ENCODE peak calls at places on chromosomes 3 and 15, in five cellular contexts. P, O, A, G and B are unnamed samples.

GRCh38 chr3:194189243-194189791 is 53.4 kb downstream of the HES1 start:
- DNase-seq in P (no peak), G (peak; percentile 70), O (no peak), A (no peak), B (no peak)

GRCh38 chr3:135558150-135558549 is 407.4 kb upstream of the PPP2R3A start:
- DNase-seq in O (no peak), G (no peak), A (no peak), P (no peak), B (no peak)

GRCh38 chr3:31829011-31829410 is 152.1 kb downstream of the OSBPL10 start:
- DNase-seq in O (no peak), G (no peak), P (no peak), A (no peak), B (no peak)

GRCh38 chr3:14301558-14301957 is 100.8 kb upstream of the SLC6A6 start:
- DNase-seq in O (peak; percentile 67), P (no peak), A (no peak), G (no peak), B (no peak)

GRCh38 chr3:126208618-126209256 is 28.4 kb upstream of the ALDH1L1 start:
- DNase-seq in O (peak; percentile 62), A (peak; percentile 69), G (peak; percentile 93), P (no peak), B (no peak)

GRCh38 chr3:28317438-28318022 is 31.0 kb upstream of the ZCWPW2 start:
- DNase-seq in O (no peak), G (peak; percentile 51), P (no peak), A (peak; percentile 43), B (peak; percentile 35)

GRCh38 chr3:143707848-143708247 is 140.4 kb downstream of the SLC9A9 start:
- DNase-seq in G (no peak), O (no peak), A (no peak), P (no peak), B (no peak)

GRCh38 chr15:60727661-60728060 is 248.7 kb upstream of the ICE2 start:
- DNase-seq in G (no peak), P (no peak), A (no peak), O (no peak), B (no peak)

GRCh38 chr15:47750030-47750739 is 32.9 kb downstream of the SEMA6D start:
- DNase-seq in G (peak; percentile 56), O (no peak), P (no peak), A (no peak), B (no peak)

GRCh38 chr3:46926039-46926438 is 48.5 kb downstream of the PTH1R start:
- DNase-seq in O (no peak), P (no peak), G (peak; percentile 55), A (no peak), B (no peak)

GRCh38 chr3:117526485-117527079 is 817.0 kb downstream of the TUSC7 start:
- DNase-seq in A (no peak), P (no peak), O (no peak), G (peak; percentile 66), B (peak; percentile 49)

GRCh38 chr15:66287461-66288055 is 5.8 kb upstream of the DIS3L start:
- DNase-seq in A (peak; percentile 27), P (no peak), O (no peak), G (peak; percentile 59), B (no peak)

GRCh38 chr15:81012588-81012987 is 11.9 kb downstream of the TLNRD1 start:
- DNase-seq in P (no peak), G (no peak), O (no peak), A (no peak), B (no peak)

GRCh38 chr3:127654374-127654773 is 18.4 kb upstream of the ABTB1 start:
- DNase-seq in G (no peak), P (no peak), A (no peak), O (no peak), B (no peak)

GRCh38 chr15:99076555-99077308 is 28.1 kb upstream of the SYNM start:
- DNase-seq in A (peak; percentile 80), G (peak; percentile 90), P (no peak), O (peak; percentile 66), B (peak; percentile 60)

GRCh38 chr3:175608351-175608750 is 749.2 kb downstream of the NAALADL2 start:
- DNase-seq in P (no peak), G (no peak), A (no peak), O (no peak), B (no peak)

GRCh38 chr3:132641837-132642538 is 17.6 kb downstream of the ACAD11 start:
- DNase-seq in O (no peak), G (peak; percentile 86), P (no peak), A (peak; percentile 38), B (no peak)

GRCh38 chr3:31105438-31106077 is 211.1 kb upstream of the GADL1 start:
- DNase-seq in G (peak; percentile 95), P (no peak), A (no peak), O (no peak), B (no peak)

GRCh38 chr3:169664034-169664820 is 715 bp upstream of the MECOM start:
- DNase-seq in P (no peak), O (no peak), A (no peak), G (peak; percentile 55), B (peak; percentile 44)

GRCh38 chr15:63482874-63483323 is 21.5 kb upstream of the USP3 start:
- DNase-seq in O (no peak), P (no peak), A (no peak), G (no peak), B (no peak)

GRCh38 chr15:63483521-63484371 is 20.6 kb upstream of the USP3 start:
- DNase-seq in O (no peak), G (no peak), P (no peak), A (no peak), B (no peak)

GRCh38 chr15:63481105-63481810 is 23.1 kb upstream of the USP3 start:
- DNase-seq in P (no peak), O (no peak), A (peak; percentile 54), G (no peak), B (no peak)

GRCh38 chr15:63478243-63478642 is 26.1 kb upstream of the USP3 start:
- DNase-seq in O (no peak), P (no peak), G (no peak), A (no peak), B (no peak)

DNA sequence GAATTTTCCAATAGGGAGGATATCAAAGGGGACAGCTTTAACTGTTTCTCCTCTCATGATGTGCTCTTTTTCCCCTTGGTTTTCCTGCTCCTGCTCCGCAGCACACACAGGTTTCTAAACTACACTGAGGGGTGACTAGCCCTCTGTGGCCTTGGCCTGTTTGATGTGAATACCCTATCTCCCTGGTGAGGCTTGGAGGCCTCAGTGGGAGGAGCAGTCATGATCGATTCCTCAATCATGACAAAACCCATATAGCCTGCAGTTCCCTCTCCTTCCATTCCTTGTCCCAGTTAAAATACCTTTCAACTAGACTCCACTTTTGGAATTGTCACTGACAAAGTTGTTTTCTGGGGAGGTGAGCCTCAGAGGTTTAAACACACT is 24.0 kb upstream of the USP3 start:
- DNase-seq in O (no peak), P (no peak), G (no peak), A (no peak), B (no peak)
- TF ChIP-seq CTCF in O (no peak), P (no peak), G (no peak), A (no peak), B (no peak)

GRCh38 chr15:95826831-95827230 is 503.7 kb upstream of the NR2F2 start:
- DNase-seq in O (no peak), A (no peak), P (no peak), G (no peak), B (no peak)

GRCh38 chr15:95832655-95833054 is 497.8 kb upstream of the NR2F2 start:
- DNase-seq in A (no peak), P (no peak), O (no peak), G (no peak), B (no peak)

GRCh38 chr15:95825672-95826387 is 504.7 kb upstream of the NR2F2 start:
- DNase-seq in O (no peak), A (no peak), G (no peak), P (no peak), B (no peak)

GRCh38 chr15:95826388-95826781 is 504.1 kb upstream of the NR2F2 start:
- DNase-seq in G (no peak), A (no peak), P (no peak), O (no peak), B (no peak)

DNA sequence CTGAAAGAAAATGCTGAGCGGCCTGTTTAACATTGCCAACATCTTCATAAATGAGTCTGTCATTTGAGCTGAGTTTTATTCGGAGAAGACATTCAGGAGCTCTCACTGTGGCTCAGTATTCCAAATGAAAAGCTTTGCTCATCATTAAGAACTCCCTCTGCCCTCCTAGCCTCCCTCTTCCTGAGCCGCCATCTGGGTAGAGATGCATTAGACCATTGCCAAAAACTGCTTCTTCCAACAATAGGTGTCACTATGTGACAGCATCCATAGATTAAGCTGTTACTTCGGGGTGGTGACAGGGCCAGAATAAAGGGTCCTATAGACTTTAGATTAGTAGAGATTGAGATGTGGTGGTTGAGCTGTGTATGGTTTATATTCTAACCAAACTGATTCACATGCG is 501.4 kb upstream of the NR2F2 start:
- DNase-seq in G (no peak), O (no peak), P (no peak), A (no peak), B (no peak)
- TF ChIP-seq CTCF in G (no peak), O (no peak), P (no peak), A (no peak), B (no peak)

DNA sequence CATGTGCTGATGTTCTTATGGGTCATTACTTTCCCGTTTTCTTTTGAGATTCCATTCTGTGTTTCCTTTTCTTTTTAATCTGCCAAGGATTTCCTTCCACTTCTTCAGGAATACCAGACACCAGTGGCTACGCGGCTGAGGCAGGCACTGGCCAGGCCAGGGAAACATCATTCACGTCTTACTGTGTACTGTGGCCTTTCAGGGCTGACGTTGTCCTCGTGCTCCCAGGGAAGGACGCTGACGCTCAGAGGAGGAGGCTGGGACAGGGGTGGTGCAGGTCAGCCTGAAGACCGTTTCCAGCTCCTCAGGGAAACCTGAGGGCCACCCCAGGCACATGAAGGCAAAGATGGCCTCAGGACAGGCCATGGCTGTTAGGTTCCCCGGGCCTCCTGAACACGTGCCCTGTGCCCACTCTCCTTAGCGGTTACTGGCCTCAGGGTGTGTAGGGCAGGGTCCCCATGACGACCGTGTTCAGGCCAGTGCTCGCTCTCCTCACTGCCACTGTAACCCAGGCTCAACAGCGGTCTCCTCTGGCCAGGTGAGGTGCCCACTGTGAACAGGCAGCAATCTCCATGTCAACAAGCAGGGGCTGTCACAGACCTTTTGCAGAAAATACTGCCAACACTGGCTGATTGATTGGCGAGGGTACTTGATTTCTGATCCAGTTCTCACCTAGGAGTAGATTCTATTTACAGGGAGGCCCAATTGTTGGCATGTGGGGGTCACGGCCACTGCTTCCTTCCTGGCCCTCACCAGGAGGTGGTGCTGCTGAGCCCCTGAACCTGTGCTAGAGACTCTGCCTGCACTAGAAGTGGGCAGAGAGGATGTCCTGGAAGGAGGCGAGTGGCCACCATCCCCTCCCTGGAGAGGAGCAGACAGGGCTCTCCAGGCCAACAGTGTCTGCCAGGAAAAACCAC is 169.5 kb downstream of the ATP10A start:
- DNase-seq in G (peak; percentile 28), P (no peak), A (no peak), O (no peak), B (peak; percentile 75)
- TF ChIP-seq CTCF in G (peak; percentile 73), P (no peak), A (peak; percentile 32), O (peak; percentile 10), B (peak; percentile 50)

GRCh38 chr3:113559011-113559410 is 26.7 kb downstream of the SIDT1 start:
- DNase-seq in G (no peak), A (no peak), P (no peak), O (no peak), B (no peak)

GRCh38 chr3:113560265-113560664 is 27.9 kb downstream of the SIDT1 start:
- DNase-seq in A (no peak), O (no peak), P (no peak), G (no peak), B (no peak)

GRCh38 chr3:113556556-113557335 is 24.4 kb downstream of the SIDT1 start:
- DNase-seq in O (no peak), P (no peak), G (no peak), A (no peak), B (no peak)

GRCh38 chr3:113555138-113555537 is 22.8 kb downstream of the SIDT1 start:
- DNase-seq in G (no peak), O (no peak), P (no peak), A (no peak), B (no peak)

GRCh38 chr3:113557374-113557773 is 25.0 kb downstream of the SIDT1 start:
- DNase-seq in A (peak; percentile 43), P (no peak), G (peak; percentile 20), O (no peak), B (no peak)
- TF ChIP-seq CTCF in A (peak; percentile 31), P (no peak), G (no peak), O (no peak), B (no peak)